ENCODE peak calls at places on chromosomes 4 and X, in six cellular contexts. H is stimulated activated CD8-positive, alpha-beta memory T cell treated with anti-CD3 and anti-CD28 coated beads, Interleukin-12 subunit alpha, Interleukin-12 subunit beta, amount 100 ng/mL, for 4 hours; T is mesendoderm; L is amniotic epithelial cell; D is NCI-H2081 treated with DMSO at 0.1 percent for 48 hours; A is GM23248. R is an unnamed sample.

GRCh38 chrX:141469469-141469868 is 115.1 kb downstream of the SPANXA1 start:
- DNase-seq in H (no peak), A (peak; percentile 6), T (no peak), D (no peak), L (no peak), R (no peak)

GRCh38 chr4:152149734-152150133 is 386.2 kb downstream of the FBXW7 start:
- DNase-seq in A (no peak), L (no peak), D (no peak), T (no peak), H (no peak), R (no peak)

GRCh38 chr4:138612428-138612827 is 370.3 kb upstream of the SLC7A11 start:
- DNase-seq in T (no peak), D (no peak), L (no peak), A (no peak), H (no peak), R (no peak)

GRCh38 chr4:2721586-2721985 is 34.5 kb downstream of the TNIP2 start:
- DNase-seq in T (no peak), D (no peak), A (no peak), L (no peak), H (no peak), R (no peak)

GRCh38 chrX:110440016-110440805 is 81.6 kb downstream of the RTL9 start:
- DNase-seq in H (no peak), D (no peak), T (no peak), L (no peak), A (no peak), R (no peak)

GRCh38 chrX:50814701-50815476 is 895 bp upstream of the SHROOM4 start:
- DNase-seq in A (peak; percentile 52), T (no peak), L (peak; percentile 59), D (no peak), H (no peak), R (no peak)

GRCh38 chrX:150704030-150704613 is 10.9 kb downstream of the MTMR1 start:
- DNase-seq in L (peak; percentile 88), D (no peak), H (no peak), A (peak; percentile 81), T (no peak), R (no peak)

GRCh38 chrX:68699960-68700746 is 52.7 kb downstream of the STARD8 start:
- DNase-seq in L (peak; percentile 41), D (no peak), T (no peak), A (peak; percentile 81), H (no peak), R (no peak)

GRCh38 chr4:125315571-125316390 is 1.0 kb downstream of the FAT4 start:
- DNase-seq in T (peak; percentile 79), L (peak; percentile 49), H (no peak), D (no peak), A (peak; percentile 81), R (peak; percentile 50)

GRCh38 chr4:138868562-138868961 is 147.0 kb upstream of the NOCT start:
- DNase-seq in L (peak; percentile 71), T (no peak), A (peak; percentile 10), H (no peak), D (no peak), R (no peak)

GRCh38 chr4:17098946-17099345 is 200.5 kb upstream of the LDB2 start:
- DNase-seq in A (no peak), L (no peak), D (no peak), H (no peak), T (no peak), R (no peak)

GRCh38 chr4:40912455-40913055 is 162.8 kb downstream of the NSUN7 start:
- DNase-seq in A (peak; percentile 64), T (no peak), D (no peak), H (no peak), L (peak; percentile 83), R (no peak)

GRCh38 chr4:108168213-108168671 is 490 bp downstream of the LEF1 start:
- DNase-seq in D (no peak), H (no peak), A (peak; percentile 45), L (no peak), T (no peak), R (no peak)

GRCh38 chrX:76454456-76454927 is 27.0 kb downstream of the MAGEE1 start:
- DNase-seq in A (peak; percentile 41), D (no peak), H (no peak), T (peak; percentile 69), L (peak; percentile 2), R (no peak)

GRCh38 chrX:22534643-22535042 is 261.9 kb downstream of the CBLL2 start:
- DNase-seq in T (no peak), D (no peak), H (no peak), L (peak; percentile 46), A (peak; percentile 90), R (no peak)

GRCh38 chr4:85825937-85826678 is 351.2 kb downstream of the ARHGAP24 start:
- DNase-seq in L (peak; percentile 81), H (no peak), T (peak; percentile 87), D (no peak), A (peak; percentile 66), R (no peak)

GRCh38 chr4:140071806-140072205 is 82.2 kb downstream of the MAML3 start:
- DNase-seq in D (no peak), T (no peak), A (peak; percentile 84), H (peak; percentile 43), L (peak; percentile 87), R (peak; percentile 70)

GRCh38 chr4:130712038-130712437 is 1616.1 kb downstream of the C4orf33 start:
- DNase-seq in H (no peak), T (no peak), L (peak; percentile 32), A (no peak), D (no peak), R (no peak)

GRCh38 chr4:139319571-139319970 is 17.3 kb upstream of the NDUFC1 start:
- DNase-seq in L (no peak), H (no peak), A (no peak), D (no peak), T (no peak), R (no peak)

GRCh38 chr4:20430555-20430954 is 178.8 kb downstream of the SLIT2 start:
- DNase-seq in T (peak; percentile 25), H (no peak), L (peak; percentile 58), D (no peak), A (peak; percentile 62), R (no peak)

GRCh38 chr4:4339504-4340085 is 47.3 kb upstream of the NSG1 start:
- DNase-seq in D (no peak), T (no peak), A (peak; percentile 4), L (peak; percentile 99), H (no peak), R (no peak)

GRCh38 chr4:102713096-102713495 is 47.7 kb downstream of the MANBA start:
- DNase-seq in D (no peak), H (no peak), T (peak; percentile 83), A (peak; percentile 49), L (peak; percentile 85), R (no peak)

GRCh38 chrX:49243166-49243565 is 7.9 kb downstream of the CCDC22 start:
- DNase-seq in L (no peak), A (no peak), T (no peak), H (no peak), D (no peak), R (no peak)

GRCh38 chr4:67746797-67747495 is 7.2 kb downstream of the GNRHR start:
- DNase-seq in H (no peak), D (no peak), L (peak; percentile 49), T (peak; percentile 40), A (peak; percentile 67), R (no peak)

GRCh38 chr4:27019766-27020165 is 159.1 kb downstream of the STIM2 start:
- DNase-seq in T (no peak), A (no peak), H (no peak), D (no peak), L (no peak), R (no peak)